ENCODE peak calls at places on chromosome 5, in eight cellular contexts. M is A549, C is fibroblast of lung, O is neural progenitor cell, B is right lobe of liver, D is lower lobe of right lung, L is endodermal cell, E is endothelial cell of umbilical vein. U is an unnamed sample.

GRCh38 chr5:128681764-128682664 is 144.0 kb upstream of the FBN2 start:
- DNase-seq in O (peak), E (no peak), M (no peak), L (peak), C (no peak), D (no peak), B (no peak), U (peak)

GRCh38 chr5:129511291-129511690 is 51.2 kb downstream of the ADAMTS19 start:
- DNase-seq in D (no peak), L (no peak), E (no peak), C (no peak), O (no peak), M (no peak), B (no peak), U (no peak)

GRCh38 chr5:97931829-97932228 is 748.8 kb upstream of the RIOK2 start:
- DNase-seq in O (no peak), D (no peak), E (no peak), L (no peak), B (no peak), C (no peak), M (no peak), U (no peak)

GRCh38 chr5:100706796-100707195 is 171.6 kb downstream of the FAM174A start:
- DNase-seq in C (peak), L (no peak), D (no peak), O (no peak), E (peak), B (no peak), M (no peak), U (peak)

GRCh38 chr5:1411099-1411498 is 34.1 kb downstream of the SLC6A3 start:
- DNase-seq in M (no peak), C (no peak), B (no peak), O (no peak), E (no peak), D (peak), L (no peak), U (no peak)

GRCh38 chr5:102715405-102715804 is 39.7 kb upstream of the PAM start:
- DNase-seq in L (no peak), B (no peak), M (no peak), C (peak), E (peak), O (no peak), D (no peak), U (peak)

GRCh38 chr5:152290181-152290580 is 114.9 kb downstream of the NMUR2 start:
- DNase-seq in B (no peak), O (no peak), L (no peak), C (no peak), E (no peak), D (no peak), M (no peak), U (no peak)

GRCh38 chr5:127705120-127705892 is 2.1 kb downstream of the CCDC192 start:
- DNase-seq in D (no peak), M (peak), B (no peak), E (peak), C (peak), L (no peak), O (no peak), U (peak)

GRCh38 chr5:11758321-11758720 is 145.9 kb downstream of the CTNND2 start:
- DNase-seq in M (no peak), C (no peak), E (no peak), B (no peak), O (no peak), D (no peak), L (no peak), U (no peak)

GRCh38 chr5:72459913-72460312 is 47.3 kb downstream of the ZNF366 start:
- DNase-seq in D (no peak), M (no peak), B (no peak), L (no peak), E (no peak), O (no peak), C (no peak), U (no peak)

GRCh38 chr5:59660737-59661136 is 232.8 kb downstream of the PDE4D start:
- DNase-seq in E (peak), L (no peak), D (no peak), C (peak), M (peak), B (no peak), O (no peak), U (peak)

GRCh38 chr5:31273631-31274378 is 80.3 kb downstream of the CDH6 start:
- DNase-seq in M (no peak), L (no peak), O (no peak), C (peak), D (no peak), E (no peak), B (no peak), U (no peak)

DNA sequence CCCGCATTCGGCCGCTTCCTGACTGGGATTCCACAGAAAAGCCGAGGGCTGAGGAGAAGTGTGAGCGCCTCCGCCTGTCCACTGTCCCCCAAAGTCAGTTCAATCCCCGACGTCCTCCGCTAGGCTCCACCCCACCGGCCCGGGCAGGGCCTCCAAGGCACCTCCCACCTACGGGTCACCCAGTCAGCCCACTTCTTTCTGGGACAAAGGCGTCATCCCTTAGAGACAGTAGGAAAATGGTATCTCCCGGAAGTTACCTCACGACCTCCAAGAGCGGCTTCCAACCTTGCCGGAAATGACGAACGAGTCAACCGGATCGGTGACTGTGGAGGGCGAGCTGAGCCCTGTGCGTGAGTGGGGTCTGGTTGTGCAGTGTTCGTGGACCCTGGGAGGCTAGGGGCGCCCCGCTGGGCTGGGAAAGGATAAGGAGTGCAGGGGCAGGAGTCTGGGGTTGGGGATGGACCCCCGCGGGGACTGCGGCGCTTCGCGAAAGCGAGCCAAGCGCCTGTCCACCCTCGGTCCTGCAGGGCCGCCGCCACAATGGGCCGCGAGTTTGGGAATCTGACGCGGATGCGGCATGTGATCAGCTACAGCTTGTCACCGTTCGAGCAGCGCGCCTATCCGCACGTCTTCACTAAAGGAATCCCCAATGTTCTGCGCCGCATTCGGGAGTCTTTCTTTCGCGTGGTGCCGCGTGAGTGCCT is at the start of the genes GDF9 and UQCRQ:
- DNase-seq in E (peak), M (peak), D (peak), L (peak), B (peak), C (peak), O (peak), U (peak)
- TF ChIP-seq CTCF in E (peak), M (peak), D (peak), L (no peak), B (peak), C (peak), O (peak), U (peak)

GRCh38 chr5:143218563-143219170 is 184.8 kb downstream of the NR3C1 start:
- DNase-seq in M (no peak), E (no peak), D (no peak), C (no peak), B (no peak), O (no peak), L (no peak), U (no peak)

GRCh38 chr5:143219696-143220095 is 183.8 kb downstream of the NR3C1 start:
- DNase-seq in B (no peak), C (no peak), E (no peak), L (no peak), M (no peak), O (no peak), D (no peak), U (no peak)

GRCh38 chr5:143216211-143216610 is 187.3 kb downstream of the NR3C1 start:
- DNase-seq in L (no peak), D (no peak), O (no peak), M (no peak), C (no peak), B (no peak), E (no peak), U (no peak)

GRCh38 chr5:143217065-143217803 is 186.3 kb downstream of the NR3C1 start:
- DNase-seq in B (no peak), O (peak), D (no peak), M (no peak), E (no peak), C (peak), L (no peak), U (peak)

DNA sequence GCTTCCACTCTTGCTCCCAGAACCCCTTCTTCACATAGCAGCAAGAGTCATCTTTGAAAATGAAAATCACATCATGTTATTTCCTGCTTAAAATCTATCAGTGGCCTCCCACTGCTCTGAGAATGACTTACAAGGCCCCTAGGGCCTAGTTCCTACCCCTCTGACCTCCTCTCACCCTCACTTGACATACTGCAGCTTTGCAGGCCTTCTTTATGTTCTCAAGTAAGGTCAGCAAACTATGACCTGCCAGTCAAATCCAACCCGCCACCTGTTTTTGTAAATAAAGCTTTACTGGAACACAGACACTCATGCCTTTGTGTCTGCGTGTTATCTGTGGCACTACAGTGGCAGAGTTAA is 185.7 kb downstream of the NR3C1 start:
- DNase-seq in C (no peak), L (no peak), D (no peak), O (no peak), E (no peak), M (no peak), B (no peak), U (no peak)
- H3K27ac ChIP-seq in C (no peak), L (no peak), D (no peak), O (no peak), E (no peak), M (peak), B (no peak), U (peak)

GRCh38 chr5:56323505-56323904 is 90.4 kb upstream of the ANKRD55 start:
- DNase-seq in C (peak), O (no peak), L (peak), D (no peak), M (peak), E (no peak), B (no peak), U (peak)
- TF ChIP-seq CTCF in C (no peak), O (no peak), L (peak), D (no peak), M (peak), E (no peak), B (peak), U (no peak)

DNA sequence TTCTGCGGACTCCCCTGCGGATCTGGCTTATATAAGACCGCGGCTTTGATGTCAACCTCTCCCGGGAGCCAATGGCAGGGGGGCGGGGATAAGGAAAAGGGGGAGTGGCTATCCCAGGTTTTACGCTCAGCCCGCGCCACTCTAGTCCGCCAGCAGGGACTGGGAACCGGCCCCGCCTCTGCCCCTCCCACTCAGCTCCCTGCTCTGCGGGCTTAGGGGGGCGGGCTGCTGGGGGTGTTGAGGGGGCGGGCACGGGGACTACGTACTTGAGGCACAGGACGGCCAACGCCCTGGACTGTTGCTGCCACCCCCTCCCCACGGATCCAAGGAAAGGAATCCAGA is at the start of gene HAND1:
- DNase-seq in D (peak), B (no peak), E (peak), O (peak), L (peak), M (peak), C (no peak), U (peak)
- H3K27ac ChIP-seq in D (no peak), B (no peak), E (no peak), O (no peak), L (no peak), M (no peak), C (no peak), U (no peak)

GRCh38 chr5:160379485-160379884 is 9.1 kb upstream of the C1QTNF2 start:
- DNase-seq in D (no peak), M (no peak), E (no peak), L (no peak), B (no peak), C (no peak), O (no peak), U (no peak)
- TF ChIP-seq CTCF in D (no peak), M (no peak), E (no peak), L (no peak), B (no peak), C (no peak), O (no peak), U (no peak)

GRCh38 chr5:176901260-176902101 is 2.3 kb upstream of the HK3 start:
- DNase-seq in E (no peak), L (no peak), B (peak), M (no peak), C (no peak), D (no peak), O (no peak), U (no peak)

GRCh38 chr5:176899296-176899891 is at the start of gene HK3:
- DNase-seq in L (peak), B (peak), C (no peak), O (no peak), E (peak), D (no peak), M (no peak), U (no peak)

GRCh38 chr5:176902102-176902814 is 3.1 kb upstream of the HK3 start:
- DNase-seq in E (no peak), O (no peak), D (no peak), C (no peak), B (peak), M (no peak), L (no peak), U (no peak)

GRCh38 chr5:176899946-176900782 is 1.0 kb upstream of the HK3 start:
- DNase-seq in D (no peak), O (no peak), E (no peak), C (peak), M (no peak), B (peak), L (peak), U (no peak)

DNA sequence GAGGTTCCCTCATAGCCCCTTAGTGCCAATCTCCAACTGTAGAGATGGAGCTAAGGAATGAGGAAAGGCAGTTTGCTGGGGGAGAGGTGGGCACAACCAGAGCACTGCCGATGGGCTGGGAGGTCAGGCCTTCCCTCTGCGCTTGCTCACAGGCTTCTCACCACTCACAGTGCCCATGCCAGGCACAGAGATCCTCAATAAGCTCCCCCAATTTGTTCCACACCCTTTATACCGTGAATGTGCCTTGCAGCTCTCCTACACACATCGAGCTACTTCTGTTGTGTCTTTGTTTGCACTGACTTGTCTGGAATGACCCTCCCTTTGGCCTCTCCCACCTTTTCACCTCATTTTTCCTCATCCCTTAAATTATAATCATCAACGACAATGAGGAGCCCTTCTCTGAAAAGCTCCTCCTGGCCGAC is 1.6 kb upstream of the HK3 start:
- DNase-seq in M (no peak), L (no peak), O (no peak), B (no peak), D (no peak), E (no peak), C (no peak), U (no peak)
- H3K27ac ChIP-seq in M (no peak), L (no peak), O (no peak), B (no peak), D (no peak), E (no peak), C (no peak), U (no peak)

DNA sequence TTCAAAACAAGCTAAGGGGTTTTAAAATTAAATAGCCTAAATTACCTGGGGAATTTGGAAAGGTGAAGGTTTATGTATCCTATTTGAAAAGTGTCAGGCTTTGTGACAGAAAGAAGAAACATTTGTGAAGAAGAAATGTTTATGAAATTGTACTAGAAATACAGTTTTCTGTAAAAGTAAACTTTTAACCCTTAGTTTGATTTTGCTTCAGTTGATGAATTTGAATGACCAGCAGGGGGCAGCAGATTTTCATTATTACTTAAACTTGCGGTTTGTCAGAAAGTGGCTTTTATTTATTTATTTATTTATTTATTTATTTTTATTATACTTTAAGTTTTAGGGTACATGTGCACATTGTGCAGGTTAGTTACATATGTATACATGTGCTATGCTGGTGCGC is 58.1 kb downstream of the NNT start:
- DNase-seq in C (peak), L (no peak), D (no peak), O (peak), E (no peak), M (no peak), B (no peak), U (no peak)
- TF ChIP-seq CTCF in C (peak), L (peak), D (peak), O (peak), E (peak), M (peak), B (peak), U (no peak)

GRCh38 chr5:125401724-125402622 is 655.5 kb upstream of the ZNF608 start:
- DNase-seq in L (no peak), E (no peak), M (no peak), C (peak), B (no peak), O (no peak), D (no peak), U (peak)
- H3K27ac ChIP-seq in L (no peak), E (no peak), M (no peak), C (no peak), B (no peak), O (no peak), D (no peak), U (no peak)

U was measured in RWPE1.